ENCODE peak calls at places on chromosome 19, in seven cellular contexts. S is Caco-2; D is stimulated activated CD8-positive, alpha-beta memory T cell treated with anti-CD3 and anti-CD28 coated beads, Interleukin-15, amount 100 ng/mL, for 4 hours; Y is AG04450; W is activated gamma-delta T cell treated with Interleukin-2 at 50 U/mL for 16 hours; P is H1; Q is neuronal stem cell. A is an unnamed sample.

GRCh38 chr19:40600086-40600917 is 867 bp upstream of the LTBP4 start:
- DNase-seq in S (no peak), D (no peak), Y (no peak), W (no peak), Q (no peak), P (no peak), A (no peak)

GRCh38 chr19:46721269-46722003 is 4.5 kb upstream of the PRKD2 start:
- DNase-seq in S (peak), Q (no peak), P (no peak), Y (no peak), D (no peak), W (no peak), A (no peak)

GRCh38 chr19:5933391-5933998 is 19.4 kb downstream of the CAPS start:
- DNase-seq in Q (no peak), W (no peak), S (no peak), P (no peak), Y (no peak), D (no peak), A (no peak)

GRCh38 chr19:41928221-41928683 is at the start of gene ERFL:
- DNase-seq in S (no peak), Y (no peak), W (no peak), Q (no peak), D (no peak), P (no peak), A (no peak)

GRCh38 chr19:36120092-36120983 is 5.1 kb downstream of the TBCB start:
- DNase-seq in P (no peak), W (no peak), D (no peak), Q (no peak), Y (no peak), S (peak), A (no peak)

GRCh38 chr19:40605201-40605971 is 4.2 kb downstream of the LTBP4 start:
- DNase-seq in Q (no peak), W (peak), Y (no peak), S (peak), P (no peak), D (peak), A (peak)

GRCh38 chr19:15123900-15124299 is 16.7 kb downstream of the SYDE1 start:
- DNase-seq in W (no peak), S (no peak), P (no peak), Q (no peak), D (no peak), Y (no peak), A (no peak)

GRCh38 chr19:44747739-44748425 is 626 bp upstream of the BCL3 start:
- DNase-seq in D (no peak), S (peak), W (peak), Y (no peak), P (no peak), Q (no peak), A (peak)

GRCh38 chr19:38400361-38400760 is 2.5 kb upstream of the FAM98C start:
- DNase-seq in D (no peak), W (no peak), Y (no peak), Q (no peak), P (no peak), S (no peak), A (no peak)

GRCh38 chr19:36182612-36183454 is 30.6 kb upstream of the COX7A1 start:
- DNase-seq in P (no peak), Q (no peak), S (peak), D (no peak), W (no peak), Y (no peak), A (no peak)

GRCh38 chr19:927044-927706 is 1.3 kb downstream of the ARID3A start:
- DNase-seq in S (peak), P (no peak), Q (no peak), D (no peak), W (no peak), Y (no peak), A (no peak)

GRCh38 chr19:13621413-13621812 is 115.1 kb upstream of the CACNA1A start:
- DNase-seq in D (peak), W (no peak), P (peak), Q (no peak), Y (peak), S (no peak), A (no peak)

GRCh38 chr19:34193876-34194275 is 21.6 kb downstream of the LSM14A start:
- DNase-seq in Y (no peak), S (no peak), P (no peak), Q (no peak), W (no peak), D (no peak), A (no peak)

GRCh38 chr19:24140099-24140498 is 53.1 kb downstream of the ZNF254 start:
- DNase-seq in D (no peak), P (no peak), W (no peak), Y (peak), Q (no peak), S (no peak), A (no peak)

GRCh38 chr19:5961969-5962945 is 15.7 kb downstream of the RANBP3 start:
- DNase-seq in Y (no peak), P (no peak), S (no peak), D (peak), Q (no peak), W (peak), A (no peak)

GRCh38 chr19:15464394-15465385 is at the start of gene RASAL3:
- DNase-seq in Q (no peak), D (peak), W (peak), Y (no peak), P (no peak), S (no peak), A (peak)